ENCODE peak calls at places on chromosomes 16 and 17, in ten cellular contexts. B is adrenal gland, W is A549, X is IMR-90, L is choroid plexus epithelial cell, G is bronchial epithelial cell, O is cardiac fibroblast, R is fibroblast of the aortic adventitia, A is ovary, D is esophagus squamous epithelium. V is an unnamed sample.

GRCh38 chr16:23293016-23293415 is 9.1 kb upstream of the SCNN1B start:
- DNase-seq in B (no peak), W (no peak), X (no peak), L (no peak), G (no peak), O (no peak), R (no peak), A (no peak), D (no peak), V (no peak)

GRCh38 chr17:48113201-48113676 is 5.7 kb downstream of the SNX11 start:
- DNase-seq in B (peak), W (no peak), X (no peak), L (no peak), G (no peak), O (peak), R (no peak), A (no peak), D (no peak), V (peak)

GRCh38 chr17:13415877-13416416 is 185.8 kb downstream of the HS3ST3A1 start:
- DNase-seq in B (peak), W (no peak), X (peak), L (peak), G (peak), O (peak), R (peak), A (no peak), D (no peak), V (peak)

GRCh38 chr17:39360537-39360936 is 40.9 kb downstream of the FBXL20 start:
- DNase-seq in B (peak), W (no peak), X (no peak), L (no peak), G (no peak), O (no peak), R (no peak), A (no peak), D (no peak), V (no peak)

GRCh38 chr16:450385-450784 is 24.9 kb downstream of the RAB11FIP3 start:
- DNase-seq in B (no peak), W (no peak), X (no peak), L (no peak), G (no peak), O (no peak), R (no peak), A (no peak), D (no peak), V (no peak)

GRCh38 chr17:66625321-66625767 is 209.6 kb upstream of the CACNG5 start:
- DNase-seq in B (no peak), W (peak), X (peak), L (peak), G (peak), O (peak), R (peak), A (no peak), D (no peak), V (peak)

GRCh38 chr17:17713839-17714238 is 32.6 kb downstream of the RAI1 start:
- DNase-seq in B (peak), W (no peak), X (peak), L (peak), G (peak), O (peak), R (peak), A (no peak), D (no peak), V (peak)

GRCh38 chr16:73047536-73048291 is at the start of gene ZFHX3:
- DNase-seq in B (peak), W (peak), X (peak), L (peak), G (peak), O (peak), R (peak), A (peak), D (no peak), V (peak)

GRCh38 chr17:10048951-10049350 is 143.9 kb upstream of the RCVRN start:
- DNase-seq in B (no peak), W (no peak), X (no peak), L (no peak), G (no peak), O (no peak), R (no peak), A (no peak), D (no peak), V (no peak)

GRCh38 chr16:86571197-86571915 is 4.7 kb downstream of the FOXC2 start:
- DNase-seq in B (no peak), W (no peak), X (no peak), L (peak), G (no peak), O (peak), R (no peak), A (no peak), D (no peak), V (no peak)

GRCh38 chr16:11155284-11155806 is 100.7 kb downstream of the SOCS1 start:
- DNase-seq in B (peak), W (no peak), X (peak), L (peak), G (no peak), O (peak), R (peak), A (no peak), D (no peak), V (peak)

GRCh38 chr17:39676198-39676819 is 8.1 kb downstream of the PNMT start:
- DNase-seq in B (peak), W (peak), X (no peak), L (no peak), G (peak), O (no peak), R (no peak), A (no peak), D (no peak), V (no peak)

GRCh38 chr16:52873997-52874500 is 178.6 kb downstream of the CHD9NB start:
- DNase-seq in B (no peak), W (no peak), X (no peak), L (no peak), G (no peak), O (no peak), R (no peak), A (no peak), D (no peak), V (no peak)

GRCh38 chr17:73593249-73593965 is 50.8 kb downstream of the SDK2 start:
- DNase-seq in B (no peak), W (no peak), X (no peak), L (no peak), G (no peak), O (no peak), R (no peak), A (no peak), D (no peak), V (no peak)

GRCh38 chr17:7018331-7018964 is 4.4 kb upstream of the BCL6B start:
- DNase-seq in B (peak), W (no peak), X (no peak), L (no peak), G (no peak), O (no peak), R (no peak), A (peak), D (no peak), V (no peak)

GRCh38 chr17:29155966-29156338 is 24.2 kb downstream of the MYO18A start:
- DNase-seq in B (no peak), W (no peak), X (peak), L (peak), G (no peak), O (no peak), R (no peak), A (peak), D (no peak), V (peak)

GRCh38 chr16:9868606-9869149 is 313.6 kb downstream of the GRIN2A start:
- DNase-seq in B (no peak), W (no peak), X (no peak), L (no peak), G (peak), O (no peak), R (no peak), A (no peak), D (no peak), V (no peak)

GRCh38 chr16:35691057-35691456 is 2231.6 kb downstream of the TP53TG3F start:
- DNase-seq in B (no peak), W (no peak), X (no peak), L (no peak), G (no peak), O (no peak), R (no peak), A (no peak), D (no peak), V (no peak)

GRCh38 chr16:81608515-81609209 is 164.1 kb downstream of the CMIP start:
- DNase-seq in B (peak), W (no peak), X (peak), L (peak), G (no peak), O (peak), R (peak), A (no peak), D (no peak), V (peak)

GRCh38 chr17:79340286-79340685 is 265.7 kb downstream of the ENGASE start:
- DNase-seq in B (no peak), W (no peak), X (no peak), L (no peak), G (no peak), O (no peak), R (no peak), A (no peak), D (no peak), V (no peak)

GRCh38 chr16:78894872-78895271 is 705.7 kb downstream of the MAF start:
- DNase-seq in B (no peak), W (no peak), X (no peak), L (no peak), G (no peak), O (no peak), R (no peak), A (no peak), D (no peak), V (no peak)

GRCh38 chr16:24731722-24732419 is 2.4 kb downstream of the TNRC6A start:
- DNase-seq in B (peak), W (no peak), X (no peak), L (peak), G (no peak), O (no peak), R (peak), A (no peak), D (no peak), V (no peak)
- H3K4me3 ChIP-seq in B (peak), W (no peak), X (no peak), L (peak), G (no peak), O (no peak), R (peak), A (no peak), D (peak), V (peak)

DNA sequence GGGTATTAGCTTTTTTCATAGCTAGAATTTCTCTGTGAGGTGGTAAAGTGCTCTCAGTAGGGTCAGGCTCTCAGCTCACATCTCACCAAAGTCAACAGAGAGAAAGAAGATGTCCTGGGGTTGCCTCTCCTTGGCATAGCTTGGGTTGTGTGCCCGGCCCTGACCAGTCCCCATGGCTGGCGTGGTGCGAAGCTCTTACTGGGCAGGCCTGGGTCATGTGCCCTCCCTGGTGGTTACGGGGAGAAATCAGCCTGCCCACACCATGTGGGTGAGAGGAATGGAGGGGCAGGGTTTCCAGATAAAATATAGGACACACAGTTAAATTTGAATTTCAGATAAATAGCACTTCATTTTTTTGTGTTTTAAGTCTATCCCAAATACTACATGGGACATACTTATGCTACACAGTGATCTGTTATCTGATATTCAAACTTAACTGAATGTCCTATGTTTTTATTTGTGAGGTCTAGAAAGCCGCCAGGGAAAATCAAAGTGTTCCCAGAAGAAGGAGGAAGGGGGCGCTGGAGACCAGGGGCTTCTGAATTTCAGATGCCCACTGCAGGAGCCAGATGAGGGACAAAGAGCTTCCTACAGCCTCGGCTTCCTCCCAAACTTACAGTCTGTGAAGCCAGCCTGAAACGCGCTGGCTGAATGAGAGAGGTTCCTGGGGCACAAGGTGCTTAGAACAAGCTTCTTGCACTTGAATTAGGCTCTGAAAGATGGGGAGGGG is 45.4 kb downstream of the NKD1 start:
- DNase-seq in B (no peak), W (no peak), X (no peak), L (peak), G (no peak), O (no peak), R (no peak), A (no peak), D (no peak), V (peak)
- TF ChIP-seq CTCF in B (no peak), W (no peak), X (peak), L (peak), G (no peak), O (peak), R (peak), A (no peak), D (no peak), V (peak)

GRCh38 chr16:89261691-89262563 is 44.4 kb downstream of the ZNF778 start:
- DNase-seq in B (peak), W (no peak), X (peak), L (peak), G (no peak), O (no peak), R (peak), A (no peak), D (no peak), V (no peak)

GRCh38 chr16:89253548-89254287 is 36.2 kb downstream of the ZNF778 start:
- DNase-seq in B (no peak), W (no peak), X (no peak), L (no peak), G (no peak), O (no peak), R (no peak), A (no peak), D (no peak), V (no peak)

GRCh38 chr16:89257281-89257731 is 39.8 kb downstream of the ZNF778 start:
- DNase-seq in B (peak), W (no peak), X (no peak), L (peak), G (no peak), O (no peak), R (no peak), A (no peak), D (no peak), V (no peak)

GRCh38 chr16:89256651-89257254 is 39.2 kb downstream of the ZNF778 start:
- DNase-seq in B (peak), W (no peak), X (peak), L (peak), G (peak), O (peak), R (peak), A (peak), D (no peak), V (peak)

GRCh38 chr16:89257757-89258465 is 40.4 kb downstream of the ZNF778 start:
- DNase-seq in B (no peak), W (no peak), X (no peak), L (peak), G (no peak), O (no peak), R (no peak), A (no peak), D (no peak), V (no peak)
- H3K4me3 ChIP-seq in B (peak), W (no peak), X (peak), L (peak), G (no peak), O (peak), R (no peak), A (peak), D (peak), V (peak)

DNA sequence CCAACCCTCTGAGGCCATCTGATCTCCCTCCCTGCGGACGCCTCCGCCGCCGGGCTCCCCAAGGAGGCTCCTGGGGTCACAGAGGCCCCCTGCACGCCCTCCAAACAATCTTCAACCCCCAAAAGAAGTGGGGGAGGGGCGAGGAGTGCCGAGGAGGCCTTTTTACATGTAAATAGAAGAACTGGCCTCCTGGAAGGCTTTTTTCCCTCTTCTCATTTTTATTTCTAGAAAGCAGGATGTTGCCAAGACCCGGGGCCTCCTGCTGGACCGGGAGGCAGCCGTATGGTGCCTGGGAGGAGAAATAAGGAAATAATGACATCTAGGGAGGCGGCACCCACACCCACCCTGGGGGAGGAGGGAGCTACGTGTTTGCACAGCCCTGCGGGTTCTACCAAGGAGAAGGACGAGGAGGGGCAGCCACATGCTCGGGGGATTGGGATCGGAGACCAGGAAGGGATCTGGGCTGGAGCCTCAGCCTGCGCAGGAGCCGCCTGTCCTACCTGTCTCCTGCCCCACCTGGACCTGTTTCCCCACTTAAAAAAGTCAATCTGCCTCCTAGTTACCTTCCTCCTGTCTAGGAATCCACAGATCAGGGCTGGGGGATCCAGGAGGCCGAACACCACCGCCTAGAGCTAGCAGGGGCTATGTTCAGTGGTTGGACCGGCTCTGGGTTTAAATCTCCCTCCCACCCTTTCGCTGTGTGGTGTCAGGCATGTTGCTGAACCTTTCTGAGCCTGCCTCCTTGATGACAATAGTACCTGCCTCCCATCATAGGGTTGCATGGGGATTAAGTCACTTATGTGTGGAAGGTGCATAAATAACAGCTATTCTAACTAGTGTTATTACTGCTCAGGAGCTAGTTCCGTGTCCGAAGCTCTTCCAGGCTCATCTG is 175.7 kb upstream of the GSE1 start:
- DNase-seq in B (no peak), W (no peak), X (no peak), L (peak), G (peak), O (no peak), R (peak), A (peak), D (no peak), V (no peak)
- TF ChIP-seq CTCF in B (no peak), W (no peak), X (no peak), L (no peak), G (no peak), O (no peak), R (no peak), A (no peak), D (no peak), V (no peak)

DNA sequence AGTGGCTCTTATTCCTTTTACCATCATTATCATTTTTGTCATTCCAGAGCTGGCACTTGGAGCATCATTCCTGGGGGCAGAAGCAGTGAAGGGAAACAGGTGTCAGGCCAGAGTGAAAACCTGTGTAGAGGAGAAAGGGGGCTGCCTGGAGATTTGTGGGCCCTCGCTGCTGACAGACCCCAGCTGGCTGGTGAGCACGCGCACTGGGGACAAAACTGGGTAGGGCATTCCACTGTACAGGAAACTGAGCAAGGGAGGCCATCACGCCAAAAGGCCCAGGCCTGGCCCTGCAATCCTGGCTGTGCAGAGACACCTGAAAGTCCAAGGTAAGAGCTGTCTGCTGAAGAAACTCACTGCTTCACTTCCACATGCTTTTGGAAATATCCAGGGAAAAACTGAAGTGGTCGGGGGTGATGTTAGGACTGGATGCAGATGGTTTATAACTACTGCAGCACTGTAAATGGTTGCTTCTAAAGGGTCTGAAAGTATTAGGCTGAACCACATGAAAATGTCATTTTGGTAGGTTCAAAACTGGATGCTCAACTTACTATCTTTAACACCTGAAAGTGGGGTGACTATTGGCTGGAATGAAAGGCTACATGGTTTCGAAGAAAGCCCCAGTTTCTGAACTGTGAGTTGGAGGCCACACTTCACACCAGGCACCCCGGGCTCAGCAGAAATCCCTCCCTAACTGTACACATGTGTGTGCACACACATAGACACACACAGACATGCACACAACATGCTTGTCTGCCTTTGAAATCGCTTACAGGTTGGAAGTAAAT is 225.0 kb downstream of the C16orf78 start:
- DNase-seq in B (no peak), W (no peak), X (no peak), L (no peak), G (no peak), O (no peak), R (no peak), A (no peak), D (no peak), V (no peak)
- H3K4me3 ChIP-seq in B (no peak), W (no peak), X (no peak), L (no peak), G (no peak), O (no peak), R (no peak), A (no peak), D (no peak), V (no peak)

DNA sequence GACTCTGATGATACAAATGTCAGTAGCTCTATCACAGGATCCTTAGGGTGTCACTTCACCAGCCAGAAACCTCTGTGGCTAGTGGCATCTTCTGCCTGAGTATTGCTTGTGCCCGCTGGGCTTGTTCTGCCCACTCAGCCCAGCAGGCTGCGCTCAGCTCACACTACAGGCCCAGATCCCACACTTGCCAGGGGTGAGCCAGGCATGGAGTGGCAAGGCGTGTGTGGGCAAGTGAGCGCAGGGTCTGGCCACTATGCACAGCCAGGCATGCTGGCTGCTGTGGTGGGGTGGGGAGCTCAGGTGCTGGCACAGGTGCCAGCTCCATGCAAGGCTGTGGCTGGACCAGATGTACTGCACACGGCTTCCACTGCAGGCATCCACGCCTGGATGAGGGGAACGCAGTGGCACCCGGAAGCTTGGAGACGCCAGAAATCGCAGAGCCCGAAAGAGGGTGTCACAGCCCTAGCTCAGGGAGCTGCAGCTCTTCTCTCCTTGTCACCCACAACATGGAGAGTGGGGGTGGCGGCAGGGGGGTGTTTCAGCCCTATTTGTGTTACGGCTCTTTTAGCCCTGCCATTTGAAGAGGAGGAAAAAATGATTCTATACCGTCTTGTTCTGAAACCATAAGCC is 10.2 kb downstream of the CFAP97D1 start:
- DNase-seq in B (no peak), W (no peak), X (no peak), L (no peak), G (peak), O (no peak), R (no peak), A (no peak), D (no peak), V (peak)
- TF ChIP-seq CTCF in B (no peak), W (no peak), X (peak), L (peak), G (peak), O (peak), R (peak), A (no peak), D (peak), V (peak)